ENCODE peak calls at places on chromosomes 13 and 19, in eight cellular contexts. H is GM03348; S is HS-5; G is NCI-H345; P is NK-92 treated with Interleukin-12 subunit alpha and Interleukin-12 subunit beta, amount 100 ng/mL, for 24 hours; U is CD8-positive, alpha-beta memory T cell; E is left cardiac atrium; B is DMS 273 treated with DMSO at 0.1 percent for 48 hours. O is an unnamed sample.

GRCh38 chr19:46537136-46538097 is 41.8 kb upstream of the PNMA8B start:
- DNase-seq in E (peak), G (no peak), U (peak), S (no peak), P (peak), B (no peak), H (peak), O (no peak)

GRCh38 chr19:29378126-29378525 is 147.7 kb upstream of the VSTM2B start:
- DNase-seq in E (no peak), P (no peak), H (no peak), G (no peak), S (no peak), B (no peak), U (no peak), O (no peak)

GRCh38 chr19:4376245-4376990 is 23.9 kb downstream of the SH3GL1 start:
- DNase-seq in U (no peak), G (no peak), E (no peak), P (no peak), B (no peak), S (no peak), H (no peak), O (no peak)

GRCh38 chr19:58395220-58395978 is at the start of gene RNF225:
- DNase-seq in E (no peak), B (no peak), U (no peak), G (peak), H (no peak), P (no peak), S (no peak), O (no peak)

GRCh38 chr19:40139533-40140287 is 49.0 kb upstream of the ZNF780A start:
- DNase-seq in U (no peak), H (peak), B (peak), E (no peak), P (no peak), G (peak), S (peak), O (no peak)

GRCh38 chr13:109867766-109868165 is 81.4 kb upstream of the IRS2 start:
- DNase-seq in P (no peak), U (no peak), S (no peak), E (no peak), G (no peak), B (no peak), H (no peak), O (no peak)

GRCh38 chr19:33905937-33906577 is 109.4 kb downstream of the KCTD15 start:
- DNase-seq in S (no peak), H (peak), G (no peak), P (no peak), B (no peak), U (no peak), E (peak), O (no peak)

GRCh38 chr13:33639158-33639557 is 178.8 kb upstream of the RFC3 start:
- DNase-seq in P (no peak), H (peak), S (no peak), B (no peak), U (no peak), G (no peak), E (peak), O (peak)

GRCh38 chr19:30324982-30325381 is 47.2 kb upstream of the ZNF536 start:
- DNase-seq in B (no peak), S (no peak), H (no peak), U (no peak), P (no peak), E (no peak), G (no peak), O (no peak)

GRCh38 chr13:100789481-100789880 is 114.9 kb upstream of the TMTC4 start:
- DNase-seq in E (no peak), U (no peak), B (no peak), P (no peak), H (no peak), G (peak), S (no peak), O (no peak)

GRCh38 chr19:52527954-52528326 is 472 bp downstream of the ZNF808 start:
- DNase-seq in U (no peak), H (peak), S (no peak), B (no peak), G (no peak), E (peak), P (no peak), O (no peak)

GRCh38 chr13:98557934-98558630 is 18.8 kb downstream of the STK24 start:
- DNase-seq in B (no peak), S (no peak), E (no peak), G (no peak), U (no peak), P (no peak), H (peak), O (no peak)

GRCh38 chr19:35168261-35168660 is 13.7 kb downstream of the FXYD5 start:
- DNase-seq in H (no peak), S (no peak), U (no peak), B (no peak), E (no peak), P (no peak), G (peak), O (no peak)

GRCh38 chr19:43522929-43523328 is 4.1 kb downstream of the ETHE1 start:
- DNase-seq in U (no peak), B (no peak), P (no peak), E (no peak), G (no peak), H (no peak), S (no peak), O (no peak)

GRCh38 chr19:17209126-17210036 is 5.8 kb upstream of the USE1 start:
- DNase-seq in G (peak), S (no peak), U (no peak), E (no peak), B (no peak), P (no peak), H (peak), O (no peak)

GRCh38 chr13:41025518-41025917 is 6.4 kb upstream of the ELF1 start:
- DNase-seq in G (peak), U (no peak), S (no peak), E (no peak), B (no peak), P (no peak), H (no peak), O (no peak)

GRCh38 chr19:18771328-18772242 is 19.5 kb downstream of the COMP start:
- DNase-seq in G (no peak), H (no peak), B (no peak), E (no peak), P (no peak), S (no peak), U (no peak), O (no peak)

GRCh38 chr13:70189981-70190380 is 81.7 kb upstream of the KLHL1 start:
- DNase-seq in E (no peak), G (no peak), H (no peak), B (no peak), U (no peak), S (no peak), P (no peak), O (no peak)

GRCh38 chr13:106535552-106536243 is at the start of gene EFNB2:
- DNase-seq in E (peak), H (peak), S (peak), P (no peak), U (peak), G (peak), B (peak), O (peak)

GRCh38 chr13:108911807-108912206 is 282.4 kb downstream of the MYO16 start:
- DNase-seq in B (no peak), G (no peak), H (no peak), S (no peak), E (no peak), U (no peak), P (no peak), O (no peak)

GRCh38 chr13:76848596-76848995 is 37.6 kb downstream of the KCTD12 start:
- DNase-seq in S (no peak), U (no peak), H (peak), G (no peak), P (no peak), B (peak), E (peak), O (no peak)

GRCh38 chr19:44644391-44645016 is 794 bp downstream of the PVR start:
- DNase-seq in B (peak), H (no peak), U (no peak), E (peak), G (peak), S (no peak), P (no peak), O (no peak)

GRCh38 chr13:69565334-69565733 is 542.3 kb upstream of the ATXN8OS start:
- DNase-seq in H (no peak), S (peak), U (no peak), B (no peak), E (no peak), P (no peak), G (no peak), O (no peak)